ENCODE peak calls at places on chromosomes 6 and 20, in seven cellular contexts. H is tibial nerve; A is naive thymus-derived CD4-positive, alpha-beta T cell; C is ovary; N is H1; B is kidney; U is hepatocyte. V is an unnamed sample.
A peak's percentile ranks its signal among the peaks of the same experiment; 100 is the strongest.

GRCh38 chr6:36127462-36128016 is 2.8 kb upstream of the MAPK13 start:
- DNase-seq in H (no peak), A (no peak), C (no peak), N (no peak), B (peak; percentile 82), U (peak; percentile 38), V (no peak)

GRCh38 chr20:52814371-52814770 is 157.8 kb upstream of the TSHZ2 start:
- DNase-seq in H (no peak), A (no peak), C (no peak), N (no peak), B (no peak), U (no peak), V (no peak)

GRCh38 chr6:163867518-163868292 is 453.2 kb downstream of the QKI start:
- DNase-seq in H (no peak), A (no peak), C (no peak), N (peak; percentile 55), B (peak; percentile 68), U (no peak), V (no peak)

GRCh38 chr6:33984466-33985332 is 161.2 kb downstream of the GRM4 start:
- DNase-seq in H (no peak), A (no peak), C (no peak), N (peak; percentile 42), B (peak; percentile 55), U (no peak), V (no peak)

GRCh38 chr6:24981385-24981758 is 45.6 kb upstream of the RIPOR2 start:
- DNase-seq in H (no peak), A (no peak), C (no peak), N (peak; percentile 61), B (no peak), U (no peak), V (no peak)

GRCh38 chr20:49485563-49485962 is 3.1 kb upstream of the KCNB1 start:
- DNase-seq in H (no peak), A (no peak), C (no peak), N (no peak), B (no peak), U (no peak), V (no peak)

GRCh38 chr6:30889921-30890645 is 5.8 kb downstream of the DDR1 start:
- DNase-seq in H (no peak), A (no peak), C (no peak), N (no peak), B (no peak), U (no peak), V (no peak)

GRCh38 chr20:9460518-9460917 is 53.9 kb upstream of the LAMP5 start:
- DNase-seq in H (no peak), A (no peak), C (no peak), N (no peak), B (no peak), U (no peak), V (no peak)

GRCh38 chr20:59895908-59896307 is 37.5 kb downstream of the SYCP2 start:
- DNase-seq in H (no peak), A (no peak), C (no peak), N (no peak), B (no peak), U (no peak), V (no peak)

GRCh38 chr6:139920027-139920851 is 545.8 kb upstream of the CITED2 start:
- DNase-seq in H (no peak), A (no peak), C (no peak), N (no peak), B (no peak), U (no peak), V (no peak)

DNA sequence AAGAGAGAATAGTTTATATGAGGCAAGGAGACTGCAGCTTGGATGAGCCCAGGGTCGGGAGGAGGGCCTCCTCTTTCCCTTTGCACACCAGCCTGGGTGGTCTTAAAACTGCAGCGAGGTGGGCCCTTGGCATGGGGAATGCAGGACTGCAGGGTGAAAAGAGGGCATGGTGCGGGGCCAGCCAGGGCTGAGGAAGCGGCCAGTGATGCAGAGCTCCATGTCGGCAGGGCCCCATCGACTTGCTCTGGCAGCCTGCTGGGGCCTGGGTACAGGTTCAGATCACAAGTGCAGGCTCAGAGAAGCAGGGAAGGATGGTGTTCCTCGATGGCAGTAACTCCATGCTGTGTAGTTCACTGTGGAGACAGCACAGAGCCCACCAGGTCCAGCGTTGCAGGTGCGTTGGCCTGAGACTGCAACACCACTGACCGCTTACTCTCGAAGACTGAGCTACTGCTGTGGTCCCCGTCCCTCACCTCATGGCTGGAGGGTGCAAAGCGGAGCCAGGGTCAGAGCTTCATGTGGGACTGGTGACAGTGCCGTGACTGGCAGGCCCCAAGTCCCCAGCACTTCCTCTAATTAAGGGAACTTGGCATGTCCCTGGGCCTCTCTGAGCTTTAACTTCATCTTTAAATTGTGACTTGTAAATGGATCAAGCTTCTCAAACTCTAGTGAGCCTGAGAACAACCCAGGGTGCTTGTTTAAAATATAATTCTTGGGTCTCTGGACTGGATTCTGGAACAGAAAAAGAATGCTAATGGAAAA is 223.2 kb downstream of the SYNDIG1 start:
- DNase-seq in H (no peak), A (no peak), C (no peak), N (peak; percentile 37), B (peak; percentile 39), U (no peak), V (no peak)
- H3K27ac ChIP-seq in H (no peak overlapping the region), A (no peak overlapping the region), C (no peak overlapping the region), N (no peak overlapping the region), B (no peak overlapping the region), U (no peak overlapping the region), V (no peak overlapping the region)

GRCh38 chr6:15578716-15579391 is 84.0 kb downstream of the DTNBP1 start:
- DNase-seq in H (no peak), A (no peak), C (no peak), N (no peak), B (no peak), U (no peak), V (no peak)
- H3K4me3 ChIP-seq in H (no peak overlapping the region), A (no peak overlapping the region), C (no peak overlapping the region), N (no peak overlapping the region), B (no peak overlapping the region), U (no peak overlapping the region), V (no peak overlapping the region)

DNA sequence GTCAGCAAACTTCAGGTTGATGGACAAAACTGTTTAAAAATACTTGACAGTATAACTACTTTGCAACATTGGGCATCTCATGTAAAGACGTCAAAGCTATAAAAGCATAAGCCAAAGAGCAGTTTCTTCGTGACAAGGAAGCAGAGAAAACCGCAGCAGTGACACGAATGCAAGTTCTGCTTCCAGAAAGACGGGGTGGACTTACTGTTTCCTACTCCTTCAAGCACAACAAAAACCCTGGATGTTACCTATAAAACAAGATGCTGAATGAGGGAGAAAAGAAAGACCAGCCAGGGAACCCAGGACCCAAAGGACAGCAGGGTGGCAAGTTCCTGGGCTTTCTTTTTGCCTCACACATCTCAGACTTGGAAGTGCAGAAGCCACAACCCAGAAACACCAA is 98.0 kb downstream of the DLL1 start:
- DNase-seq in H (no peak), A (no peak), C (no peak), N (no peak), B (no peak), U (no peak), V (no peak)
- H3K27ac ChIP-seq in H (no peak overlapping the region), A (no peak overlapping the region), C (no peak overlapping the region), N (no peak overlapping the region), B (no peak overlapping the region), U (no peak overlapping the region), V (no peak overlapping the region)

GRCh38 chr6:137512768-137513605 is 18.8 kb upstream of the OLIG3 start:
- DNase-seq in H (no peak), A (no peak), C (no peak), N (peak; percentile 62), B (no peak), U (no peak), V (no peak)
- H3K4me3 ChIP-seq in H (no peak overlapping the region), A (no peak overlapping the region), C (no peak overlapping the region), N (no peak overlapping the region), B (no peak overlapping the region), U (no peak overlapping the region), V (no peak overlapping the region)

DNA sequence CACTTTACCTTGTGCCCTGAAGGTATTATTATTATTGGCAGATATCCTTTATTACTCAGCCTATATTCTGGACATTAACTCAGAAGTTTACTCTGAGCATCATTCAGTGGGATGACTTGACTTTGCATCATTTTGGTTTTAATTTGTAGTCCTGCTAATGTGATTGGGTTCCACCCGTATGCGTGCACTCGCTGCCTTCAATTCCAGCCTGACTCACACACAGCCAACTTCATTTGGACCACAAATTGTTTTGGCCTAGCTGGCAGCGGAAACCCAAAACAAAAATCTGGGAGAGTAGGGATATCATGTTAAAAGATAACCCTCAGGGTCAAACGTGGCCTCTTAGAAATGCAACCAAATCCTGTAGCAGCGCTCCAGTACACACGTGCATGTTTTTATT is 704.4 kb upstream of the SLC35B3 start:
- DNase-seq in H (no peak), A (no peak), C (peak; percentile 39), N (no peak), B (no peak), U (no peak), V (no peak)
- H3K27ac ChIP-seq in H (no peak overlapping the region), A (no peak overlapping the region), C (no peak overlapping the region), N (no peak overlapping the region), B (no peak overlapping the region), U (no peak overlapping the region), V (peak overlapping the region; percentile 51)

GRCh38 chr6:26331809-26332226 is 33.2 kb upstream of the BTN3A2 start:
- DNase-seq in H (no peak), A (peak; percentile 40), C (no peak), N (no peak), B (no peak), U (no peak), V (no peak)

GRCh38 chr6:26327450-26328264 is 37.3 kb upstream of the BTN3A2 start:
- DNase-seq in H (no peak), A (peak; percentile 65), C (peak; percentile 57), N (peak; percentile 89), B (no peak), U (peak; percentile 86), V (no peak)

GRCh38 chr6:26328265-26328844 is 36.6 kb upstream of the BTN3A2 start:
- DNase-seq in H (no peak), A (peak; percentile 39), C (no peak), N (no peak), B (no peak), U (no peak), V (no peak)

GRCh38 chr6:26330835-26331808 is 33.9 kb upstream of the BTN3A2 start:
- DNase-seq in H (no peak), A (peak; percentile 51), C (no peak), N (peak; percentile 82), B (no peak), U (peak; percentile 46), V (no peak)

GRCh38 chr6:26329763-26330511 is 35.1 kb upstream of the BTN3A2 start:
- DNase-seq in H (no peak), A (peak; percentile 66), C (no peak), N (peak; percentile 90), B (no peak), U (peak; percentile 73), V (no peak)
- H3K4me3 ChIP-seq in H (no peak overlapping the region), A (no peak overlapping the region), C (no peak overlapping the region), N (peak overlapping the region; percentile 91), B (no peak overlapping the region), U (peak overlapping the region; percentile 26), V (no peak overlapping the region)

GRCh38 chr6:46511320-46511719 is 20.1 kb upstream of the RCAN2 start:
- DNase-seq in H (no peak), A (no peak), C (no peak), N (no peak), B (no peak), U (no peak), V (no peak)
- H3K27ac ChIP-seq in H (peak overlapping the region; percentile 62), A (no peak overlapping the region), C (no peak overlapping the region), N (no peak overlapping the region), B (no peak overlapping the region), U (no peak overlapping the region), V (peak overlapping the region; percentile 56)

V was measured in esophagus squamous epithelium.